ENCODE peak calls at places on chromosomes 12 and 14, in four cellular contexts. M is kidney tubule cell, U is NCI-H748 treated with DMSO at 0.1 percent for 48 hours, R is EL. I is an unnamed sample.

GRCh38 chr14:54606631-54607133 is 39.8 kb downstream of the SAMD4A start:
- DNase-seq in U (no peak), M (peak), R (peak), I (no peak)

GRCh38 chr14:56774503-56774902 is 35.8 kb downstream of the OTX2 start:
- DNase-seq in M (no peak), U (no peak), R (no peak), I (no peak)

GRCh38 chr12:32134144-32134888 is 27.7 kb downstream of the BICD1 start:
- DNase-seq in R (peak), U (no peak), M (peak), I (no peak)

GRCh38 chr12:117033382-117034045 is 65.7 kb downstream of the TESC start:
- DNase-seq in U (no peak), M (peak), R (no peak), I (no peak)

GRCh38 chr12:108117902-108118301 is 11.2 kb upstream of the WSCD2 start:
- DNase-seq in U (no peak), R (no peak), M (no peak), I (no peak)

GRCh38 chr14:93347850-93348249 is 868 bp downstream of the COX8C start:
- DNase-seq in R (no peak), U (no peak), M (peak), I (no peak)

GRCh38 chr14:97948841-97949240 is 1151.7 kb downstream of the VRK1 start:
- DNase-seq in U (no peak), M (no peak), R (no peak), I (no peak)

GRCh38 chr14:72756967-72757366 is 136.9 kb downstream of the DPF3 start:
- DNase-seq in M (no peak), R (no peak), U (no peak), I (no peak)

GRCh38 chr14:102652194-102652593 is 59.7 kb downstream of the RCOR1 start:
- DNase-seq in M (no peak), R (no peak), U (no peak), I (no peak)

GRCh38 chr14:100692859-100693558 is 33.7 kb upstream of the DLK1 start:
- DNase-seq in M (peak), R (peak), U (peak), I (no peak)

GRCh38 chr12:112973712-112974305 is 4.5 kb upstream of the OAS2 start:
- DNase-seq in R (no peak), U (no peak), M (no peak), I (no peak)

GRCh38 chr12:25496098-25496587 is 56.9 kb downstream of the LMNTD1 start:
- DNase-seq in R (peak), U (no peak), M (no peak), I (no peak)

GRCh38 chr12:52081263-52081733 is 1.8 kb downstream of the SMIM41 start:
- DNase-seq in M (no peak), U (no peak), R (no peak), I (no peak)

GRCh38 chr12:42904683-42905418 is 315.3 kb upstream of the PRICKLE1 start:
- DNase-seq in M (no peak), R (no peak), U (no peak), I (no peak)

GRCh38 chr12:93616584-93617101 is 44.2 kb downstream of the SOCS2 start:
- DNase-seq in U (no peak), M (peak), R (peak), I (peak)

GRCh38 chr12:7832059-7832696 is 40.5 kb downstream of the SLC2A14 start:
- DNase-seq in U (peak), R (peak), M (peak), I (peak)

I was measured in WTC11.